ENCODE peak calls at places on chromosomes 5 and 9, in nine cellular contexts. Y is cardiac muscle cell, U is heart right ventricle, B is thoracic aorta, M is thyroid gland, R is fibroblast of lung, T is keratinocyte, Q is A673, I is left ventricle myocardium inferior. Z is an unnamed sample.

GRCh38 chr9:137671196-137671538 is 52.4 kb downstream of the EHMT1 start:
- DNase-seq in Y (no peak), U (no peak), B (no peak), M (no peak), R (no peak), T (no peak), Q (no peak), I (no peak), Z (no peak)

GRCh38 chr9:14910178-14910805 is at the start of gene FREM1:
- DNase-seq in Y (peak; percentile 65), U (peak; percentile 52), B (no peak), M (peak; percentile 21), R (peak; percentile 0), T (no peak), Q (peak; percentile 32), I (peak; percentile 48), Z (peak; percentile 59)

GRCh38 chr5:93164690-93165089 is 416.3 kb downstream of the NR2F1-AS1 start:
- DNase-seq in Y (no peak), U (no peak), B (no peak), M (peak; percentile 20), R (peak; percentile 79), T (no peak), Q (peak; percentile 7), I (no peak), Z (peak; percentile 25)

GRCh38 chr5:149271717-149272558 is at the start of gene AFAP1L1:
- DNase-seq in Y (peak; percentile 79), U (peak; percentile 81), B (no peak), M (peak; percentile 51), R (peak; percentile 42), T (no peak), Q (peak; percentile 24), I (peak; percentile 82), Z (peak; percentile 64)

GRCh38 chr5:171776176-171776575 is 9.4 kb upstream of the SMIM23 start:
- DNase-seq in Y (no peak), U (no peak), B (no peak), M (no peak), R (peak; percentile 6), T (no peak), Q (no peak), I (no peak), Z (no peak)

GRCh38 chr5:1076406-1076805 is 35.5 kb downstream of the SLC12A7 start:
- DNase-seq in Y (no peak), U (no peak), B (no peak), M (no peak), R (no peak), T (no peak), Q (no peak), I (no peak), Z (no peak)

GRCh38 chr9:85900504-85901201 is 40.3 kb upstream of the NAA35 start:
- DNase-seq in Y (peak; percentile 18), U (no peak), B (no peak), M (no peak), R (peak; percentile 15), T (no peak), Q (peak; percentile 59), I (no peak), Z (no peak)

GRCh38 chr5:71828641-71829040 is 109.6 kb downstream of the CARTPT start:
- DNase-seq in Y (no peak), U (no peak), B (no peak), M (no peak), R (peak; percentile 37), T (no peak), Q (no peak), I (no peak), Z (no peak)

GRCh38 chr9:92064711-92065110 is 50.5 kb downstream of the SPTLC1 start:
- DNase-seq in Y (no peak), U (no peak), B (no peak), M (no peak), R (peak; percentile 84), T (no peak), Q (peak; percentile 6), I (no peak), Z (no peak)

GRCh38 chr5:123460296-123460729 is 37.1 kb upstream of the CEP120 start:
- DNase-seq in Y (no peak), U (no peak), B (no peak), M (no peak), R (peak; percentile 42), T (peak; percentile 38), Q (peak; percentile 18), I (no peak), Z (no peak)

GRCh38 chr9:78865757-78866156 is 568.8 kb downstream of the PSAT1 start:
- DNase-seq in Y (no peak), U (no peak), B (no peak), M (no peak), R (no peak), T (no peak), Q (no peak), I (no peak), Z (no peak)

GRCh38 chr5:142330026-142330425 is 5.2 kb upstream of the SPRY4 start:
- DNase-seq in Y (no peak), U (no peak), B (no peak), M (no peak), R (no peak), T (no peak), Q (no peak), I (no peak), Z (no peak)

GRCh38 chr9:34957492-34958410 is at the start of gene PHF24:
- DNase-seq in Y (peak; percentile 67), U (no peak), B (no peak), M (peak; percentile 5), R (no peak), T (no peak), Q (peak; percentile 43), I (no peak), Z (no peak)

DNA sequence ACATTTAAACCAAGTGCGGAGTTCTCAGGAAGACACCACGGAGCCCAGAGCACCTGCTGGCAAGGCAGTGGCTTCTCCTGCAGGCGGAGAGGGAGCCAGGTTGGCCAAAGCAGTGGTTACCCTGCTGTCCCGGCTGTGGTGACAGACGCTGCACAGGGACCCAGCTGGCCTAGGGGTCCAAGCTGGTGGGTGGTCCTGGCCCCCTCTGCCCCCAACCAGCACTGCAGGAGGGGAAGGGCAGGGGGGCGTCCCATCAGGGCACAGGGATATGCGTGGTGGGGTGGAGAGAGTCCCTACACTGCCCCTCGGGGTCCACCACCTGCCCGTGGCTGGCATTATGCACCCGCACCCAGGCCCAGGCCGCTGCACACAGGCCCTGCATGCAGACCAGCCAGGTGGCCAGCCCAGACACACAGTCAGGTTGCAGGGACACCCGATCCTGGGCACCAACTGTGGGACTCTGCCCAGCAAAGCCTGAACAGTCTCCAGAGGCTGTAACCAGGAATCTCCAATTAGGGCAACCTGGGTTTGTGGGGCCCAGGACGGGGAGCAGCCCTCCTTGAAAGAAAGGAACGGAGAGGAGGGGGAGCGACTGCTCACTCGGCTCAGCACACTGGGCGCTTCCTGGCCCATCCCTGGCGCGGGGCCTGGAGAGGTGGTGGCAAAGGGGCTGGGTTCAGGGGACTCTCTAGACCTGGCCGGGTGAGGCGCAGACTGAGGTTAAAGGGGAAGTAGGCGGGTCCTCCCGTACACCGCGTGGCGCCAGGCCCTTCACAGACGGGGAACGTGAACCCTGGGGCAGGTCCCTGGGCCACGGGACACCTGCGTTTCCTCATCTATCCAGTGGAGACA is 46.3 kb downstream of the NACC2 start:
- DNase-seq in Y (no peak), U (no peak), B (no peak), M (no peak), R (no peak), T (no peak), Q (no peak), I (no peak), Z (no peak)
- H3K4me1 ChIP-seq in Y (peaks cover 9% of the 10 kb centered on the region), U (peaks cover 38% of the 10 kb centered on the region), B (peaks cover 45% of the 10 kb centered on the region), M (peaks cover 30% of the 10 kb centered on the region), R (peaks cover 11% of the 10 kb centered on the region), T (peaks cover 22% of the 10 kb centered on the region), Q (peaks cover 64% of the 10 kb centered on the region), I (peaks cover 74% of the 10 kb centered on the region), Z (no peaks in the 10 kb centered on the region)

GRCh38 chr5:140631831-140632365 is 1.1 kb downstream of the CD14 start:
- DNase-seq in Y (no peak), U (no peak), B (no peak), M (peak; percentile 70), R (no peak), T (no peak), Q (no peak), I (no peak), Z (no peak)

GRCh38 chr5:140634103-140634502 is 1.1 kb upstream of the CD14 start:
- DNase-seq in Y (no peak), U (no peak), B (no peak), M (no peak), R (no peak), T (no peak), Q (no peak), I (no peak), Z (no peak)

GRCh38 chr5:140631063-140631462 is 1.9 kb downstream of the CD14 start:
- DNase-seq in Y (no peak), U (no peak), B (no peak), M (no peak), R (no peak), T (no peak), Q (no peak), I (no peak), Z (no peak)

GRCh38 chr5:140632366-140633080 is 452 bp downstream of the CD14 start:
- DNase-seq in Y (no peak), U (peak; percentile 50), B (no peak), M (peak; percentile 59), R (peak; percentile 65), T (no peak), Q (peak; percentile 33), I (peak; percentile 52), Z (peak; percentile 52)

GRCh38 chr5:140633081-140633471 is at the start of gene CD14:
- DNase-seq in Y (no peak), U (peak; percentile 50), B (no peak), M (no peak), R (no peak), T (no peak), Q (peak; percentile 38), I (peak; percentile 44), Z (no peak)
- TF ChIP-seq CTCF in Y (no peak), U (no peak), B (no peak), M (no peak), R (no peak), T (no peak), Q (no peak), I (no peak), Z (no peak)

DNA sequence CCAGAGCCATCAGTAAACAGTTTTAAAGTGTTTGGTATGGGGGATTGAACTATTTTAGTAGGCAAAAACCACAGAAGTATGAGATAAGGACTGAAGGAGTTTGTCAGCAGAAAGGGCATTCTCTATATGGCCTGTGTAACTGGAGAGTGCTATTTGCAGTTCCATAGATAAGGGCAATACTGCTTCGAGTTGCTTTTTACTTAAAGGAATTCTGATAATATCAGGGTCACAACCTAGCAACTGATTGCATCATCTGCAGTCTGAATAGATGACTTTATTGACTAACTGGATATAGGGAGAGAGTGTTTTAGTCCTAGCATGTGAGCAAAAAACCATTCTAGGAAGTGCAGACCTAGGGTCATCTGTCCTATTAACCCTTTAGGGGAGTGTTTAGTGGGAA is 645.2 kb upstream of the PTPRD start:
- DNase-seq in Y (peak; percentile 71), U (no peak), B (no peak), M (no peak), R (no peak), T (no peak), Q (no peak), I (no peak), Z (no peak)
- H3K27ac ChIP-seq in Y (peak overlapping the region; percentile 88), U (no peak overlapping the region), B (no peak overlapping the region), M (no peak overlapping the region), R (no peak overlapping the region), T (no peak overlapping the region), Q (no peak overlapping the region), I (no peak overlapping the region), Z (no peak overlapping the region)

DNA sequence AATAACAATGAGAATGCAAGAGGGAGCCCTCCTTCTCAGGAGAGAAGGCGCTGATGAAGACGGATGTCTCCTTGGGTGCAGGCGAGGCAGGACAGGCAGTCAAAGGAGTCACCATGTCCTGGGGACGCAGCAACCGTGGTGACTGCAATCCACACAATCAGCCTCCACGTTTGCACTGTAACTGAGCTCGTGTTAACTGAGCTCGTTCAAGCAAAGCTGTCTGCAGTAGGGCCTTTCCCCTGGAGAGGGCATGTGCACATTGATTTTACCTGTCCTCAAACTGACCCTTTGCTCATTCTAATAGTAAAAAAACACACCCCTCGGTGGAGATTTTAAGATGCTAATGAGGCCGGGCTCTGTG is 2.8 kb downstream of the SARDH start:
- DNase-seq in Y (no peak), U (no peak), B (no peak), M (no peak), R (no peak), T (no peak), Q (no peak), I (no peak), Z (no peak)
- H3K4me1 ChIP-seq in Y (peaks cover 16% of the 10 kb centered on the region), U (no peaks in the 10 kb centered on the region), B (peaks cover 11% of the 10 kb centered on the region), M (peaks cover 15% of the 10 kb centered on the region), R (peaks cover 4% of the 10 kb centered on the region), T (no peaks in the 10 kb centered on the region), Q (peaks cover 7% of the 10 kb centered on the region), I (peaks cover 13% of the 10 kb centered on the region), Z (no peaks in the 10 kb centered on the region)